ENCODE peak calls at places on chromosome 13, in nine cellular contexts. K is body of pancreas, B is nephron progenitor cell, F is RWPE1, C is fibroblast of lung, E is progenitor cell of endocrine pancreas, G is fibroblast of mammary gland, X is breast epithelium, Z is pancreas. M is an unnamed sample.

GRCh38 chr13:73061478-73062275 is 2.9 kb downstream of the KLF5 start:
- DNase-seq in K (no peak), B (no peak), F (no peak), C (no peak), E (no peak), G (no peak), X (no peak), Z (no peak), M (no peak)

GRCh38 chr13:104327217-104327616 is 1261.0 kb upstream of the SLC10A2 start:
- DNase-seq in K (no peak), B (no peak), F (peak; percentile 14), C (peak; percentile 26), E (no peak), G (no peak), X (no peak), Z (no peak), M (no peak)

GRCh38 chr13:105033999-105034398 is 1501.5 kb downstream of the EFNB2 start:
- DNase-seq in K (no peak), B (no peak), F (no peak), C (no peak), E (no peak), G (no peak), X (no peak), Z (no peak), M (no peak)

GRCh38 chr13:75936791-75937190 is 300.7 kb downstream of the LMO7 start:
- DNase-seq in K (no peak), B (no peak), F (no peak), C (no peak), E (no peak), G (no peak), X (no peak), Z (no peak), M (no peak)

GRCh38 chr13:36858285-36858684 is 39.3 kb downstream of the RFXAP start:
- DNase-seq in K (no peak), B (peak; percentile 8), F (peak; percentile 21), C (peak; percentile 45), E (no peak), G (peak; percentile 54), X (no peak), Z (no peak), M (peak; percentile 37)

GRCh38 chr13:38361551-38362262 is 12.1 kb downstream of the UFM1 start:
- DNase-seq in K (no peak), B (no peak), F (no peak), C (no peak), E (no peak), G (no peak), X (no peak), Z (no peak), M (no peak)

GRCh38 chr13:108681986-108682562 is 52.7 kb downstream of the MYO16 start:
- DNase-seq in K (no peak), B (no peak), F (no peak), C (peak; percentile 34), E (no peak), G (no peak), X (no peak), Z (no peak), M (no peak)

GRCh38 chr13:89401209-89401810 is 1730.1 kb downstream of the SLITRK5 start:
- DNase-seq in K (no peak), B (no peak), F (peak; percentile 42), C (peak; percentile 74), E (no peak), G (peak; percentile 77), X (no peak), Z (no peak), M (no peak)

GRCh38 chr13:108662528-108662927 is 33.1 kb downstream of the MYO16 start:
- DNase-seq in K (no peak), B (no peak), F (no peak), C (no peak), E (no peak), G (no peak), X (no peak), Z (no peak), M (no peak)

DNA sequence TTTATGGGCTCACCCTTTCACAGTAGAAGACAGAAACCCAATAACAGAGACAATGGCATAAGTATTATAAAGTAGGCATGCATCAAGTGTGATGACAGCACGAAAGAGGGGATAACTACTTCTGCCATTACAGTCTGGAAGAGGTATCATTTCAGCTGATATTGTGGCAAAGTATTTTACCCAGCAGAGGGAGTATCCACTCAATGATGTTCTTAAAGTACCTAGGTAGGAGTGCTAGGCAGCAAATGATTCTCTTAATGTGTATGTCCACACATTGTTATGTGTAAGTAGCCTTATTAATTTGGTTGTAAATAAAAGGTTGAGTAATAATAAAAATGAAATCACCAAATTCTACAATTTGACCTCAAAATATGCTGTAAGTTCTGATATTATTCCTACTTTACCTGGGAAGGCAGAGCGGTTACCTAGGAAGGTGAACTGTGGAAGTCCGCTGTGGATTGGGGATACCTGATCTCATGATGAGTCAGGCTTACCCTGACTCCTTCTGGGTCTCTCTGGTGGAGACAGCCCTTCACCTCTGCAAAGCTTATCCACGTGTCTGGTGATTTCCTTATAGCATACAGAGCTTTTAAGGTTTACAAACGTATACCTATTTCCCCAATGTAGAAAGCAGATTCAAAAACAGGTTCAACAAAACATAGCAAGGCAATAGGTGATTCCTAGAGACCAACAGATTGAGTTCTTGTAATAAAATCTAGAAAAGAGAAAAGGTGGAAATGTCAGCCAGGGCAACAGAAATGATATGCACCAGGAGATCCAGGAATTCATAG is 4.0 kb upstream of the UBAC2 start:
- DNase-seq in K (no peak), B (no peak), F (peak; percentile 57), C (no peak), E (no peak), G (no peak), X (no peak), Z (no peak), M (no peak)
- TF ChIP-seq CTCF in K (no peak), B (no peak), F (no peak), C (no peak), E (no peak), G (peak; percentile 7), X (no peak), Z (no peak), M (no peak)

GRCh38 chr13:98349731-98350305 is 172.7 kb upstream of the RNF113B start:
- DNase-seq in K (peak; percentile 39), B (peak; percentile 37), F (no peak), C (no peak), E (no peak), G (no peak), X (no peak), Z (no peak), M (peak; percentile 33)
- TF ChIP-seq CTCF in K (peak; percentile 28), B (no peak), F (no peak), C (no peak), E (peak; percentile 49), G (no peak), X (no peak), Z (no peak), M (peak; percentile 37)

GRCh38 chr13:61600360-61601033 is 184.8 kb upstream of the PCDH20 start:
- DNase-seq in K (no peak), B (no peak), F (no peak), C (no peak), E (no peak), G (no peak), X (no peak), Z (no peak), M (no peak)
- TF ChIP-seq CTCF in K (no peak), B (no peak), F (no peak), C (no peak), E (no peak), G (no peak), X (no peak), Z (no peak), M (no peak)

GRCh38 chr13:78768950-78769349 is 110.0 kb upstream of the OBI1 start:
- DNase-seq in K (no peak), B (no peak), F (no peak), C (no peak), E (no peak), G (no peak), X (no peak), Z (no peak), M (no peak)

GRCh38 chr13:78759704-78760103 is 100.7 kb upstream of the OBI1 start:
- DNase-seq in K (no peak), B (no peak), F (no peak), C (no peak), E (no peak), G (no peak), X (no peak), Z (no peak), M (peak; percentile 4)

GRCh38 chr13:78762825-78763224 is 103.9 kb upstream of the OBI1 start:
- DNase-seq in K (no peak), B (no peak), F (no peak), C (no peak), E (no peak), G (no peak), X (no peak), Z (no peak), M (no peak)

DNA sequence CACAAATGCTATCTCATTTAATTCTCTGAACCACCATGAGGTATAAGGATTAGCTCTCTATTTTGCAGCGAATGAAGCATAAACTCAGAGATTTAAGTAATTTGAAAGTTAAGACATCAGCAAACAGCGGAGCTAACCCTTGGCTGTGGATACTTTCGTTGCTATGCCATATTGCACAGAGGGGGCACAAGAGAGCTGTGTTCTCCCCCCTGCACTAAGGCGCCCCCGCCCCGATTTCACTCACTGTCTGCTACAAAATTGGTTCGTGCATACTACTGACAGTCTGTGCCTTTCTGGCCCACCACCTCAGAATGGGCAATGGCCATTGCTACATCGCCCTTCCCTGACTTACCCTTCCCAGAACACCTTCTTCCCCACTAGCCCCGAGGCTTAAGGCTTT is 105.7 kb upstream of the OBI1 start:
- DNase-seq in K (no peak), B (no peak), F (no peak), C (no peak), E (no peak), G (no peak), X (no peak), Z (no peak), M (no peak)
- TF ChIP-seq CTCF in K (no peak), B (no peak), F (no peak), C (no peak), E (no peak), G (no peak), X (no peak), Z (no peak), M (no peak)

GRCh38 chr13:30105381-30105780 is 202.0 kb downstream of the KATNAL1 start:
- DNase-seq in K (no peak), B (no peak), F (no peak), C (no peak), E (no peak), G (no peak), X (no peak), Z (no peak), M (no peak)
- TF ChIP-seq CTCF in K (peak; percentile 45), B (no peak), F (no peak), C (no peak), E (peak; percentile 13), G (no peak), X (no peak), Z (no peak), M (no peak)

GRCh38 chr13:74301200-74302063 is 167.2 kb upstream of the KLF12 start:
- DNase-seq in K (no peak), B (no peak), F (no peak), C (peak; percentile 33), E (no peak), G (no peak), X (no peak), Z (no peak), M (no peak)

GRCh38 chr13:74305876-74306275 is 171.7 kb upstream of the KLF12 start:
- DNase-seq in K (no peak), B (no peak), F (no peak), C (peak; percentile 28), E (no peak), G (peak; percentile 7), X (no peak), Z (no peak), M (no peak)

GRCh38 chr13:74306496-74306895 is 172.3 kb upstream of the KLF12 start:
- DNase-seq in K (no peak), B (no peak), F (no peak), C (peak; percentile 40), E (no peak), G (peak; percentile 52), X (no peak), Z (no peak), M (no peak)
- TF ChIP-seq CTCF in K (no peak), B (no peak), F (no peak), C (peak; percentile 33), E (no peak), G (no peak), X (no peak), Z (no peak), M (no peak)

M was measured in GM13976.